ENCODE peak calls at places on chromosomes 13 and 19, in four cellular contexts. J is SK-N-SH; H is ascending aorta; L is stimulated activated CD8-positive, alpha-beta memory T cell treated with anti-CD3 and anti-CD28 coated beads, Interleukin-4, amount 100 ng/mL, for 24 hours. V is an unnamed sample.

GRCh38 chr19:17654993-17655392 is 33.2 kb downstream of the UNC13A start:
- DNase-seq in J (peak), H (no peak), L (no peak), V (no peak)

GRCh38 chr19:29479941-29480340 is 45.9 kb upstream of the VSTM2B start:
- DNase-seq in J (no peak), H (no peak), L (no peak), V (no peak)

GRCh38 chr19:37928527-37929286 is 21.7 kb downstream of the SIPA1L3 start:
- DNase-seq in J (no peak), H (no peak), L (no peak), V (no peak)

GRCh38 chr13:113998781-113999617 is 25.1 kb upstream of the C13orf46 start:
- DNase-seq in J (no peak), H (no peak), L (no peak), V (no peak)

GRCh38 chr19:18853755-18854427 is 22.1 kb downstream of the UPF1 start:
- DNase-seq in J (no peak), H (no peak), L (no peak), V (no peak)

GRCh38 chr19:17402982-17403855 is 2.2 kb downstream of the BST2 start:
- DNase-seq in J (peak), H (no peak), L (no peak), V (no peak)

GRCh38 chr19:20423381-20424207 is 142.0 kb downstream of the ZNF737 start:
- DNase-seq in J (peak), H (peak), L (peak), V (peak)

GRCh38 chr13:111245781-111246384 is 74.6 kb upstream of the TEX29 start:
- DNase-seq in J (no peak), H (peak), L (no peak), V (no peak)

GRCh38 chr13:60617863-60618733 is 221.1 kb downstream of the TDRD3 start:
- DNase-seq in J (no peak), H (no peak), L (no peak), V (peak)

GRCh38 chr13:39224841-39225240 is 186.6 kb downstream of the NHLRC3 start:
- DNase-seq in J (no peak), H (no peak), L (no peak), V (no peak)

GRCh38 chr13:72864142-72865035 is 82.5 kb downstream of the PIBF1 start:
- DNase-seq in J (no peak), H (no peak), L (no peak), V (no peak)

V was measured in midbrain.